ENCODE peak calls at places on chromosomes 4 and X, in ten cellular contexts. Y, Q, P, E, D, I, J, W, K and S are unnamed samples.

GRCh38 chr4:84498203-84499026 is 677 bp downstream of the NKX6-1 start:
- ATAC-seq in W (peak; percentile 37), I (peak; percentile 30), Q (peak; percentile 58), D (peak; percentile 28), K (peak; percentile 53), Y (peak; percentile 23), E (peak; percentile 68), P (peak; percentile 36), J (peak; percentile 28), S (no peak)

GRCh38 chr4:105279314-105279713 is 132.6 kb downstream of the TET2 start:
- ATAC-seq in Y (no peak), I (no peak), K (no peak), J (no peak), E (no peak), Q (no peak), P (peak; percentile 76), W (no peak), D (no peak), S (peak; percentile 32)

GRCh38 chrX:10482708-10483107 is 137.7 kb downstream of the MID1 start:
- ATAC-seq in I (no peak), K (no peak), Q (no peak), D (no peak), P (no peak), J (no peak), W (no peak), Y (no peak), E (no peak), S (no peak)

GRCh38 chrX:38578152-38578551 is 16.8 kb downstream of the TSPAN7 start:
- ATAC-seq in D (peak; percentile 70), Q (no peak), W (no peak), E (peak; percentile 93), J (peak; percentile 41), Y (no peak), K (no peak), P (no peak), I (no peak), S (no peak)

GRCh38 chr4:24915121-24915922 is 2.5 kb upstream of the CCDC149 start:
- ATAC-seq in W (no peak), E (no peak), Y (no peak), I (no peak), J (no peak), K (no peak), P (no peak), D (no peak), Q (no peak), S (no peak)

GRCh38 chr4:174215936-174216699 is 67.3 kb downstream of the FBXO8 start:
- ATAC-seq in Y (no peak), P (no peak), D (no peak), W (no peak), E (no peak), I (no peak), J (no peak), Q (no peak), K (no peak), S (no peak)

GRCh38 chr4:85780664-85781063 is 305.7 kb downstream of the ARHGAP24 start:
- ATAC-seq in I (no peak), K (peak; percentile 55), W (peak; percentile 82), Y (no peak), Q (no peak), D (no peak), J (peak; percentile 15), P (no peak), E (no peak), S (no peak)

GRCh38 chr4:52554606-52555355 is 104.3 kb downstream of the USP46 start:
- ATAC-seq in W (peak; percentile 26), Q (no peak), K (no peak), I (no peak), Y (no peak), J (no peak), E (no peak), D (no peak), P (no peak), S (no peak)

GRCh38 chr4:169582203-169582602 is 30.2 kb downstream of the NEK1 start:
- ATAC-seq in Y (no peak), W (no peak), P (peak; percentile 67), D (no peak), E (no peak), K (no peak), I (no peak), J (no peak), Q (no peak), S (peak; percentile 60)

GRCh38 chrX:1239681-1240142 is 27.3 kb upstream of the CRLF2 start:
- ATAC-seq in J (peak; percentile 95), I (no peak), K (peak; percentile 54), D (peak; percentile 67), Q (no peak), Y (no peak), W (peak; percentile 54), E (no peak), P (no peak), S (peak; percentile 64)

GRCh38 chr4:186689476-186689875 is 34.2 kb downstream of the FAT1 start:
- ATAC-seq in K (peak; percentile 53), I (no peak), E (no peak), J (peak; percentile 61), Y (no peak), D (no peak), W (no peak), P (no peak), Q (no peak), S (no peak)

GRCh38 chr4:108155373-108155772 is 13.4 kb downstream of the LEF1 start:
- ATAC-seq in I (peak; percentile 88), W (no peak), Q (peak; percentile 69), K (no peak), E (peak; percentile 23), D (no peak), J (no peak), P (no peak), Y (peak; percentile 66), S (peak; percentile 41)

GRCh38 chr4:126441173-126441810 is 1126.5 kb downstream of the FAT4 start:
- ATAC-seq in W (peak; percentile 85), D (no peak), P (no peak), I (no peak), J (peak; percentile 13), K (peak; percentile 74), Q (no peak), E (no peak), Y (no peak), S (no peak)

GRCh38 chr4:181939199-181939945 is 303.8 kb upstream of the TENM3 start:
- ATAC-seq in K (no peak), Q (no peak), Y (no peak), W (no peak), D (no peak), P (no peak), E (no peak), J (no peak), I (no peak), S (no peak)

GRCh38 chr4:155593793-155594192 is 72.9 kb upstream of the GUCY1A1 start:
- ATAC-seq in Y (no peak), P (peak; percentile 16), Q (no peak), I (no peak), K (no peak), W (no peak), J (no peak), E (no peak), D (no peak), S (no peak)

GRCh38 chr4:145186719-145187118 is 6.3 kb upstream of the OTUD4 start:
- ATAC-seq in Y (no peak), I (no peak), K (no peak), W (no peak), E (no peak), D (no peak), Q (no peak), P (no peak), J (peak; percentile 25), S (no peak)

GRCh38 chr4:141229408-141230101 is 8.9 kb downstream of the ZNF330 start:
- ATAC-seq in J (no peak), I (peak; percentile 92), K (no peak), Q (no peak), D (no peak), Y (no peak), E (no peak), W (peak; percentile 43), P (no peak), S (no peak)

GRCh38 chr4:6128221-6128871 is 72.0 kb downstream of the JAKMIP1 start:
- ATAC-seq in W (no peak), D (no peak), Y (no peak), Q (no peak), K (no peak), E (peak; percentile 62), P (no peak), I (no peak), J (no peak), S (no peak)

GRCh38 chr4:99077177-99077576 is 11.4 kb downstream of the ADH5 start:
- ATAC-seq in D (no peak), E (no peak), P (no peak), Y (no peak), K (no peak), Q (no peak), J (no peak), I (no peak), W (peak; percentile 41), S (no peak)

GRCh38 chrX:37578045-37578444 is 6.6 kb downstream of the LANCL3 start:
- ATAC-seq in K (no peak), P (no peak), W (peak; percentile 45), Q (no peak), I (peak; percentile 76), J (peak; percentile 45), D (no peak), Y (no peak), E (no peak), S (no peak)

GRCh38 chr4:38562751-38563198 is 101.2 kb upstream of the KLF3 start:
- ATAC-seq in K (peak; percentile 36), W (peak; percentile 88), Y (no peak), E (peak; percentile 87), J (peak; percentile 58), Q (no peak), P (no peak), I (peak; percentile 44), D (peak; percentile 81), S (no peak)

GRCh38 chr4:29295280-29295679 is 1424.9 kb upstream of the PCDH7 start:
- ATAC-seq in E (no peak), D (peak; percentile 59), P (no peak), Y (no peak), K (no peak), W (no peak), J (no peak), Q (no peak), I (no peak), S (no peak)

GRCh38 chr4:183436417-183436816 is 8.0 kb upstream of the CDKN2AIP start:
- ATAC-seq in D (no peak), Q (no peak), E (peak; percentile 61), W (no peak), J (no peak), Y (no peak), P (no peak), K (no peak), I (no peak), S (no peak)

GRCh38 chrX:95145848-95146540 is 1472.0 kb downstream of the FAM133A start:
- ATAC-seq in W (no peak), Y (no peak), Q (no peak), D (no peak), I (no peak), P (no peak), J (no peak), E (no peak), K (no peak), S (no peak)

GRCh38 chr4:15400911-15401671 is 26.7 kb upstream of the C1QTNF7 start:
- ATAC-seq in D (peak; percentile 67), P (peak; percentile 67), J (peak; percentile 93), W (peak; percentile 83), E (no peak), K (peak; percentile 79), Q (peak; percentile 90), Y (peak; percentile 65), I (peak; percentile 60), S (peak; percentile 70)

GRCh38 chrX:67648361-67648760 is 104.5 kb downstream of the AR start:
- ATAC-seq in K (no peak), Y (no peak), I (no peak), J (no peak), Q (no peak), W (no peak), E (no peak), P (no peak), D (no peak), S (no peak)

GRCh38 chr4:183165371-183165770 is 66.3 kb downstream of the WWC2 start:
- ATAC-seq in J (peak; percentile 71), E (no peak), D (no peak), Y (no peak), W (peak; percentile 43), Q (no peak), K (no peak), P (no peak), I (no peak), S (no peak)

GRCh38 chr4:17619416-17620105 is 5.1 kb downstream of the MED28 start:
- ATAC-seq in W (no peak), J (no peak), Y (no peak), P (no peak), K (no peak), Q (no peak), D (no peak), I (peak; percentile 27), E (no peak), S (no peak)